ENCODE peak calls at places on chromosomes 5 and 9, in ten cellular contexts. N, G, R, Y, B, S, A, V, O and Z are unnamed samples.

GRCh38 chr5:179313849-179314521 is 31.3 kb downstream of the ADAMTS2 start:
- DNase-seq in R (peak), O (no peak), G (peak), V (no peak), Y (no peak), A (no peak), S (peak), N (no peak), B (no peak), Z (no peak)

GRCh38 chr5:172897691-172898512 is 61.3 kb upstream of the RPL26L1 start:
- DNase-seq in R (peak), Y (peak), V (no peak), N (no peak), S (no peak), G (no peak), A (no peak), O (no peak), B (no peak), Z (peak)

GRCh38 chr9:121770415-121771273 is 119.2 kb downstream of the DAB2IP start:
- DNase-seq in R (peak), V (no peak), B (no peak), O (no peak), A (no peak), Y (no peak), G (no peak), S (no peak), N (no peak), Z (no peak)

GRCh38 chr5:96129276-96129675 is 167.6 kb upstream of the ELL2 start:
- DNase-seq in G (no peak), N (no peak), O (no peak), R (no peak), V (peak), B (no peak), S (no peak), Y (no peak), A (no peak), Z (no peak)

GRCh38 chr5:39411051-39411450 is 13.7 kb downstream of the DAB2 start:
- DNase-seq in Y (no peak), A (no peak), V (no peak), G (no peak), S (no peak), O (no peak), N (no peak), B (no peak), R (peak), Z (peak)

GRCh38 chr5:146042628-146043279 is 62.6 kb downstream of the PLAC8L1 start:
- DNase-seq in B (peak), G (no peak), O (no peak), A (no peak), R (peak), N (no peak), V (peak), S (no peak), Y (no peak), Z (no peak)

GRCh38 chr9:126151031-126151670 is 175.5 kb upstream of the MVB12B start:
- DNase-seq in G (no peak), V (peak), Y (no peak), O (no peak), R (no peak), N (peak), S (peak), B (no peak), A (no peak), Z (no peak)

GRCh38 chr5:164376840-164377239 is 871.4 kb downstream of the MAT2B start:
- DNase-seq in V (no peak), A (no peak), G (no peak), Y (no peak), S (no peak), O (no peak), N (no peak), R (no peak), B (no peak), Z (no peak)

GRCh38 chr5:102628449-102629175 is 126.5 kb upstream of the PAM start:
- DNase-seq in O (no peak), B (peak), G (no peak), S (no peak), V (no peak), R (peak), N (no peak), A (no peak), Y (no peak), Z (peak)

GRCh38 chr5:2030131-2030530 is 147.4 kb upstream of the IRX4 start:
- DNase-seq in A (no peak), Y (no peak), N (no peak), S (no peak), R (no peak), B (no peak), V (no peak), G (no peak), O (no peak), Z (no peak)

GRCh38 chr5:1551913-1552312 is 28.2 kb upstream of the LPCAT1 start:
- DNase-seq in G (no peak), B (no peak), S (peak), A (no peak), R (no peak), O (no peak), Y (no peak), N (no peak), V (no peak), Z (no peak)

GRCh38 chr5:62786099-62786498 is 207.5 kb downstream of the LRRC70 start:
- DNase-seq in G (no peak), Y (no peak), B (no peak), S (no peak), V (no peak), R (no peak), O (no peak), A (no peak), N (no peak), Z (no peak)

GRCh38 chr5:177313561-177314259 is 2.0 kb upstream of the MXD3 start:
- DNase-seq in A (no peak), G (no peak), S (no peak), B (no peak), Y (no peak), O (no peak), V (no peak), R (no peak), N (no peak), Z (no peak)

GRCh38 chr9:108885643-108886348 is 23.7 kb downstream of the ACTL7A start:
- DNase-seq in O (peak), Y (no peak), S (peak), G (no peak), N (peak), A (no peak), R (peak), B (peak), V (peak), Z (peak)

GRCh38 chr5:37212096-37212495 is 37.1 kb downstream of the CPLANE1 start:
- DNase-seq in V (no peak), R (no peak), N (no peak), A (no peak), G (no peak), Y (no peak), O (no peak), S (no peak), B (no peak), Z (no peak)

GRCh38 chr5:93209476-93209875 is 371.5 kb downstream of the NR2F1-AS1 start:
- DNase-seq in S (no peak), O (no peak), A (no peak), V (peak), Y (no peak), G (no peak), N (no peak), R (no peak), B (no peak), Z (no peak)

GRCh38 chr9:136693490-136694162 is 6.4 kb upstream of the AGPAT2 start:
- DNase-seq in G (peak), O (no peak), N (no peak), V (peak), A (no peak), B (no peak), Y (peak), R (peak), S (no peak), Z (no peak)